ENCODE peak calls at places on chromosomes 13 and 19, in nine cellular contexts. H is T-cell; O is spleen; S is stimulated activated CD8-positive, alpha-beta memory T cell treated with anti-CD3 and anti-CD28 coated beads, Interleukin-12 subunit alpha, Interleukin-12 subunit beta, amount 100 ng/mL, for 1 hour; D is activated CD4-positive, alpha-beta T cell treated with anti-CD3 and anti-CD28 coated beads, Interleukin-2, amount 10 ng/mL, durations not matched to agents 7 days and 5 days; Y is stimulated activated CD4-positive, alpha-beta T cell treated with anti-CD3 and anti-CD28 coated beads, Interleukin-1b, Interleukin-23, amount 100 ng/mL, for 24 hours; C is mesothelial cell of epicardium; R is T-helper 1 cell; W is nephron progenitor cell. Z is an unnamed sample.

GRCh38 chr13:46663644-46664043 is 110.7 kb downstream of the LRCH1 start:
- DNase-seq in H (no peak), O (no peak), S (no peak), D (no peak), Y (no peak), C (no peak), R (no peak), W (no peak), Z (no peak)

GRCh38 chr13:98295371-98295770 is 118.3 kb upstream of the RNF113B start:
- DNase-seq in H (no peak), O (no peak), S (no peak), D (no peak), Y (no peak), C (no peak), R (no peak), W (no peak), Z (no peak)

GRCh38 chr13:84377071-84377470 is 494.8 kb upstream of the SLITRK1 start:
- DNase-seq in H (no peak), O (no peak), S (no peak), D (no peak), Y (no peak), C (no peak), R (no peak), W (no peak), Z (no peak)

GRCh38 chr19:38745316-38745715 is 1.0 kb upstream of the CAPN12 start:
- DNase-seq in H (no peak), O (peak), S (no peak), D (no peak), Y (no peak), C (no peak), R (no peak), W (no peak), Z (peak)

GRCh38 chr19:48053856-48054255 is 10.0 kb upstream of the CABP5 start:
- DNase-seq in H (no peak), O (no peak), S (no peak), D (no peak), Y (no peak), C (no peak), R (no peak), W (no peak), Z (no peak)

GRCh38 chr19:19202707-19203011 is 555 bp downstream of the NR2C2AP start:
- DNase-seq in H (no peak), O (no peak), S (no peak), D (no peak), Y (no peak), C (no peak), R (no peak), W (no peak), Z (no peak)

GRCh38 chr13:113116871-113117271 is 5.7 kb upstream of the F10 start:
- DNase-seq in H (no peak), O (peak), S (no peak), D (no peak), Y (no peak), C (no peak), R (no peak), W (no peak), Z (no peak)

GRCh38 chr19:3618144-3618810 is 8.3 kb downstream of the CACTIN start:
- DNase-seq in H (peak), O (peak), S (no peak), D (peak), Y (peak), C (no peak), R (no peak), W (peak), Z (no peak)

GRCh38 chr19:52170304-52170703 is 1.1 kb downstream of the ZNF836 start:
- DNase-seq in H (no peak), O (no peak), S (no peak), D (peak), Y (no peak), C (no peak), R (no peak), W (peak), Z (no peak)

GRCh38 chr13:51764184-51765141 is 39.5 kb downstream of the DHRS12 start:
- DNase-seq in H (peak), O (no peak), S (peak), D (peak), Y (peak), C (no peak), R (peak), W (no peak), Z (no peak)

GRCh38 chr19:38831142-38831605 is 420 bp downstream of the ECH1 start:
- DNase-seq in H (no peak), O (peak), S (no peak), D (peak), Y (no peak), C (no peak), R (no peak), W (peak), Z (no peak)

GRCh38 chr13:46571189-46571901 is 18.4 kb downstream of the LRCH1 start:
- DNase-seq in H (no peak), O (no peak), S (no peak), D (no peak), Y (no peak), C (no peak), R (no peak), W (no peak), Z (no peak)

GRCh38 chr13:108915634-108916497 is 286.5 kb downstream of the MYO16 start:
- DNase-seq in H (peak), O (peak), S (peak), D (peak), Y (peak), C (no peak), R (peak), W (peak), Z (no peak)

GRCh38 chr13:20412761-20413355 is 112.8 kb downstream of the CRYL1 start:
- DNase-seq in H (no peak), O (no peak), S (no peak), D (peak), Y (no peak), C (no peak), R (no peak), W (no peak), Z (no peak)

GRCh38 chr19:11203194-11204075 is 6.1 kb upstream of the KANK2 start:
- DNase-seq in H (no peak), O (no peak), S (peak), D (peak), Y (peak), C (peak), R (no peak), W (peak), Z (no peak)